ENCODE peak calls at places on chromosomes 5 and 9, in nine cellular contexts. R is activated T-helper 1 cell treated with anti-CD3 and anti-CD28 coated beads, Interleukin-2, amount 50 U/mL, for 16 hours; G is mesothelial cell of epicardium; Z is Kasumi-1; E is T follicular helper cell; P is naive B cell; V is non-pigmented ciliary epithelial cell; U is RPMI8226; O is DMS153. Q is an unnamed sample.
A peak's percentile ranks its signal among the peaks of the same experiment; 100 is the strongest.

GRCh38 chr5:15577132-15577531 is 77.2 kb downstream of the FBXL7 start:
- DNase-seq in R (no peak), G (no peak), Z (no peak), E (no peak), P (no peak), V (no peak), U (no peak), O (no peak), Q (no peak)

GRCh38 chr5:59035681-59036080 is 452.8 kb downstream of the RAB3C start:
- DNase-seq in R (no peak), G (no peak), Z (no peak), E (no peak), P (no peak), V (no peak), U (no peak), O (no peak), Q (no peak)

GRCh38 chr5:6704361-6704851 is 8.8 kb upstream of the TENT4A start:
- DNase-seq in R (no peak), G (no peak), Z (no peak), E (no peak), P (no peak), V (peak; percentile 63), U (no peak), O (no peak), Q (no peak)

GRCh38 chr5:151092750-151093149 is 11.9 kb upstream of the TNIP1 start:
- DNase-seq in R (no peak), G (no peak), Z (peak; percentile 58), E (no peak), P (no peak), V (no peak), U (peak; percentile 67), O (no peak), Q (no peak)

GRCh38 chr9:4680750-4681149 is 1.4 kb downstream of the CDC37L1 start:
- DNase-seq in R (no peak), G (no peak), Z (no peak), E (no peak), P (no peak), V (no peak), U (no peak), O (no peak), Q (no peak)

GRCh38 chr5:137935694-137936093 is 46.4 kb downstream of the PKD2L2 start:
- DNase-seq in R (no peak), G (no peak), Z (no peak), E (no peak), P (no peak), V (no peak), U (no peak), O (no peak), Q (no peak)

GRCh38 chr5:74629326-74629725 is 11.2 kb downstream of the ENC1 start:
- DNase-seq in R (no peak), G (no peak), Z (no peak), E (no peak), P (no peak), V (no peak), U (no peak), O (no peak), Q (no peak)

GRCh38 chr5:107378218-107378899 is 292.4 kb downstream of the EFNA5 start:
- DNase-seq in R (no peak), G (no peak), Z (no peak), E (no peak), P (no peak), V (no peak), U (no peak), O (no peak), Q (no peak)

GRCh38 chr5:179258001-179258921 is 87.0 kb downstream of the ADAMTS2 start:
- DNase-seq in R (no peak), G (no peak), Z (no peak), E (no peak), P (no peak), V (no peak), U (no peak), O (no peak), Q (no peak)

GRCh38 chr5:112373888-112374287 is 45.2 kb downstream of the EPB41L4A start:
- DNase-seq in R (no peak), G (no peak), Z (no peak), E (no peak), P (no peak), V (no peak), U (no peak), O (no peak), Q (no peak)

GRCh38 chr9:133261753-133262120 is 13.3 kb downstream of the ABO start:
- DNase-seq in R (no peak), G (no peak), Z (no peak), E (no peak), P (no peak), V (no peak), U (no peak), O (no peak), Q (no peak)

GRCh38 chr9:99105152-99106043 is 485 bp downstream of the TGFBR1 start:
- DNase-seq in R (peak; percentile 29), G (peak; percentile 37), Z (peak; percentile 47), E (no peak), P (peak; percentile 48), V (no peak), U (peak; percentile 39), O (no peak), Q (no peak)

GRCh38 chr5:90446961-90447360 is 27.6 kb downstream of the MBLAC2 start:
- DNase-seq in R (no peak), G (no peak), Z (no peak), E (no peak), P (no peak), V (no peak), U (no peak), O (no peak), Q (no peak)

GRCh38 chr9:93579711-93580516 is 3.5 kb downstream of the PHF2 start:
- DNase-seq in R (no peak), G (no peak), Z (no peak), E (no peak), P (no peak), V (no peak), U (no peak), O (no peak), Q (no peak)

GRCh38 chr9:127179633-127180401 is 57.4 kb upstream of the ANGPTL2 start:
- DNase-seq in R (no peak), G (peak; percentile 4), Z (no peak), E (no peak), P (no peak), V (no peak), U (no peak), O (no peak), Q (no peak)

GRCh38 chr9:134178781-134179551 is 14.6 kb upstream of the RNU6ATAC start:
- DNase-seq in R (no peak), G (peak; percentile 18), Z (no peak), E (no peak), P (no peak), V (no peak), U (peak; percentile 57), O (no peak), Q (no peak)

GRCh38 chr9:93081081-93081529 is 14.9 kb upstream of the CARD19 start:
- DNase-seq in R (no peak), G (no peak), Z (no peak), E (no peak), P (no peak), V (no peak), U (no peak), O (no peak), Q (no peak)

GRCh38 chr9:35518212-35518917 is 28.5 kb downstream of the RUSC2 start:
- DNase-seq in R (no peak), G (no peak), Z (no peak), E (no peak), P (no peak), V (peak; percentile 92), U (no peak), O (no peak), Q (no peak)

GRCh38 chr5:121987685-121988073 is 25.9 kb downstream of the SRFBP1 start:
- DNase-seq in R (no peak), G (no peak), Z (no peak), E (no peak), P (no peak), V (no peak), U (no peak), O (no peak), Q (no peak)

GRCh38 chr5:168951341-168951740 is 349.6 kb downstream of the SLIT3 start:
- DNase-seq in R (no peak), G (no peak), Z (no peak), E (no peak), P (no peak), V (no peak), U (no peak), O (no peak), Q (no peak)

GRCh38 chr5:96065577-96066385 is 104.1 kb upstream of the ELL2 start:
- DNase-seq in R (no peak), G (no peak), Z (no peak), E (no peak), P (no peak), V (no peak), U (no peak), O (no peak), Q (no peak)

GRCh38 chr9:116360974-116361373 is 207.4 kb downstream of the PAPPA start:
- DNase-seq in R (no peak), G (no peak), Z (no peak), E (no peak), P (no peak), V (no peak), U (no peak), O (no peak), Q (no peak)

GRCh38 chr5:82018462-82018861 is 46.6 kb downstream of the ATG10 start:
- DNase-seq in R (no peak), G (no peak), Z (peak; percentile 90), E (no peak), P (no peak), V (no peak), U (peak; percentile 46), O (no peak), Q (peak; percentile 37)

GRCh38 chr9:130045657-130046450 is 2.9 kb upstream of the FNBP1 start:
- DNase-seq in R (no peak), G (no peak), Z (peak; percentile 16), E (no peak), P (no peak), V (no peak), U (no peak), O (no peak), Q (no peak)

GRCh38 chr5:80921026-80921425 is 39.1 kb upstream of the RASGRF2 start:
- DNase-seq in R (no peak), G (no peak), Z (no peak), E (no peak), P (no peak), V (no peak), U (no peak), O (no peak), Q (no peak)

GRCh38 chr5:11619339-11620028 is 284.8 kb downstream of the CTNND2 start:
- DNase-seq in R (no peak), G (no peak), Z (peak; percentile 11), E (no peak), P (no peak), V (peak; percentile 5), U (no peak), O (no peak), Q (peak; percentile 81)